ENCODE peak calls at places on chromosomes 2 and 18, in eight cellular contexts. I, T, S, D, M, H, R and E are unnamed samples.

GRCh38 chr2:72579595-72580180 is 246.1 kb downstream of the EXOC6B start:
- DNase-seq in I (peak), R (no peak), S (peak), H (no peak), D (no peak), M (no peak), T (no peak), E (no peak)

GRCh38 chr2:60899230-60899891 is 18.0 kb downstream of the REL start:
- DNase-seq in D (peak), T (no peak), R (no peak), H (no peak), S (no peak), M (no peak), I (no peak), E (no peak)

GRCh38 chr2:196849895-196850294 is 40.7 kb upstream of the C2orf66 start:
- DNase-seq in R (peak), D (no peak), T (no peak), S (peak), M (no peak), H (peak), I (peak), E (peak)

GRCh38 chr2:119366161-119366648 is 429 bp downstream of the C2orf76 start:
- DNase-seq in M (no peak), R (no peak), S (peak), T (no peak), H (no peak), D (no peak), I (peak), E (no peak)

GRCh38 chr2:235968616-235969324 is 199.4 kb downstream of the GBX2 start:
- DNase-seq in I (no peak), H (no peak), S (no peak), R (no peak), D (no peak), M (no peak), T (peak), E (no peak)

GRCh38 chr2:21362101-21362500 is 238.3 kb downstream of the TDRD15 start:
- DNase-seq in I (no peak), M (no peak), S (no peak), H (no peak), D (no peak), R (no peak), T (no peak), E (no peak)

GRCh38 chr2:30527411-30527810 is 80.4 kb downstream of the LCLAT1 start:
- DNase-seq in T (no peak), S (peak), R (no peak), I (peak), H (no peak), M (no peak), D (no peak), E (no peak)

GRCh38 chr2:207617011-207617671 is 8.1 kb downstream of the METTL21A start:
- DNase-seq in R (no peak), I (peak), M (no peak), S (peak), D (no peak), T (no peak), H (peak), E (no peak)

GRCh38 chr2:144356402-144356801 is 163.5 kb downstream of the ZEB2 start:
- DNase-seq in H (no peak), R (no peak), T (no peak), S (peak), I (no peak), M (no peak), D (no peak), E (no peak)

GRCh38 chr2:173631123-173631450 is 276.4 kb downstream of the CDCA7 start:
- DNase-seq in D (no peak), T (no peak), S (peak), M (no peak), R (no peak), I (peak), H (no peak), E (no peak)

GRCh38 chr18:12768622-12769021 is 65.8 kb downstream of the PSMG2 start:
- DNase-seq in I (peak), H (no peak), D (no peak), R (no peak), T (no peak), S (peak), M (no peak), E (no peak)

GRCh38 chr2:226888971-226889370 is 53.1 kb downstream of the RHBDD1 start:
- DNase-seq in T (no peak), H (no peak), D (no peak), M (no peak), R (no peak), I (no peak), S (peak), E (no peak)

GRCh38 chr2:71498261-71498701 is 44.9 kb downstream of the DYSF start:
- DNase-seq in T (peak), R (peak), M (no peak), S (peak), D (no peak), H (peak), I (peak), E (peak)

GRCh38 chr2:108560241-108560811 is 26.1 kb downstream of the LIMS1 start:
- DNase-seq in S (no peak), D (no peak), I (no peak), H (no peak), T (no peak), M (no peak), R (no peak), E (no peak)

GRCh38 chr2:27710640-27711430 is 47.1 kb downstream of the SLC4A1AP start:
- DNase-seq in D (no peak), I (peak), H (no peak), R (no peak), S (peak), M (no peak), T (no peak), E (no peak)

GRCh38 chr2:88003074-88003755 is 13.1 kb downstream of the RNU2-63P start:
- DNase-seq in M (peak), R (no peak), I (peak), S (no peak), H (no peak), D (no peak), T (no peak), E (no peak)

GRCh38 chr18:74745658-74746403 is 148.2 kb downstream of the ZNF407 start:
- DNase-seq in R (peak), M (no peak), D (no peak), H (no peak), I (peak), T (no peak), S (peak), E (peak)